ENCODE peak calls at places on chromosomes 16 and 17, in four cellular contexts. S, Z, A and W are unnamed samples.

GRCh38 chr17:30021708-30022317 is 80.4 kb downstream of the EFCAB5 start:
- DNase-seq in S (no peak), Z (peak), A (peak), W (peak)

GRCh38 chr17:61196302-61196704 is 203.3 kb upstream of the TBX2 start:
- DNase-seq in S (no peak), Z (no peak), A (no peak), W (peak)

GRCh38 chr16:53864819-53865491 is 161.0 kb downstream of the FTO start:
- DNase-seq in S (no peak), Z (no peak), A (no peak), W (peak)

GRCh38 chr17:17055286-17056166 is 13.3 kb downstream of the MPRIP start:
- DNase-seq in S (no peak), Z (no peak), A (no peak), W (peak)

GRCh38 chr17:82212331-82213250 is at the start of gene CCDC57:
- DNase-seq in S (peak), Z (peak), A (peak), W (peak)

GRCh38 chr17:74767111-74767516 is 9.0 kb downstream of the NAT9 start:
- DNase-seq in S (no peak), Z (no peak), A (no peak), W (no peak)

GRCh38 chr17:28978016-28978415 is 26.7 kb upstream of the PHF12 start:
- DNase-seq in S (no peak), Z (no peak), A (no peak), W (no peak)

GRCh38 chr17:29838961-29839360 is 91.1 kb downstream of the SSH2 start:
- DNase-seq in S (no peak), Z (no peak), A (no peak), W (peak)

GRCh38 chr17:67628580-67629013 is 89.1 kb upstream of the NOL11 start:
- DNase-seq in S (no peak), Z (no peak), A (no peak), W (no peak)

GRCh38 chr17:79832211-79833109 is 6.8 kb downstream of the CBX4 start:
- DNase-seq in S (no peak), Z (no peak), A (no peak), W (no peak)